ENCODE peak calls at places on chromosomes 5 and 9, in six cellular contexts. Z is WTC11, U is frontal cortex, Q is GM23248, E is RCC 7860, A is RPMI8226. L is an unnamed sample.

GRCh38 chr5:28066856-28067255 is 1028.5 kb upstream of the CDH9 start:
- DNase-seq in Z (no peak), U (no peak), Q (no peak), E (no peak), A (no peak), L (no peak)

GRCh38 chr5:73763300-73764032 is 137.5 kb downstream of the ARHGEF28 start:
- DNase-seq in Z (no peak), U (no peak), Q (peak), E (no peak), A (no peak), L (no peak)

GRCh38 chr9:106933470-106933869 is 70.5 kb downstream of the ZNF462 start:
- DNase-seq in Z (no peak), U (no peak), Q (no peak), E (no peak), A (no peak), L (no peak)

GRCh38 chr9:93094294-93095204 is 1.5 kb upstream of the CARD19 start:
- DNase-seq in Z (no peak), U (no peak), Q (no peak), E (no peak), A (peak), L (no peak)

GRCh38 chr9:18056269-18056992 is 417.5 kb upstream of the ADAMTSL1 start:
- DNase-seq in Z (no peak), U (no peak), Q (no peak), E (no peak), A (no peak), L (no peak)

GRCh38 chr5:116847960-116848359 is 273.3 kb upstream of the SEMA6A start:
- DNase-seq in Z (no peak), U (no peak), Q (no peak), E (no peak), A (no peak), L (no peak)

GRCh38 chr9:73180373-73180772 is 28.7 kb downstream of the ANXA1 start:
- DNase-seq in Z (no peak), U (no peak), Q (peak), E (no peak), A (no peak), L (peak)

GRCh38 chr9:37976714-37977477 is 73.0 kb upstream of the SLC25A51 start:
- DNase-seq in Z (no peak), U (no peak), Q (peak), E (no peak), A (no peak), L (peak)

GRCh38 chr5:140112685-140113179 is 1.2 kb upstream of the PURA start:
- DNase-seq in Z (no peak), U (no peak), Q (peak), E (no peak), A (no peak), L (no peak)

GRCh38 chr5:54603372-54603771 is 85.8 kb downstream of the SNX18 start:
- DNase-seq in Z (no peak), U (no peak), Q (peak), E (no peak), A (no peak), L (peak)

GRCh38 chr9:4937436-4937835 is 47.6 kb upstream of the JAK2 start:
- DNase-seq in Z (no peak), U (no peak), Q (no peak), E (peak), A (no peak), L (no peak)

GRCh38 chr5:5158472-5158895 is 18.4 kb downstream of the ADAMTS16 start:
- DNase-seq in Z (no peak), U (no peak), Q (peak), E (no peak), A (no peak), L (no peak)

GRCh38 chr9:126986506-126986951 is 71.9 kb downstream of the RALGPS1 start:
- DNase-seq in Z (no peak), U (no peak), Q (peak), E (peak), A (peak), L (no peak)

GRCh38 chr9:121916008-121916407 is 177.1 kb downstream of the TTLL11 start:
- DNase-seq in Z (no peak), U (no peak), Q (peak), E (no peak), A (no peak), L (no peak)

GRCh38 chr5:180026725-180027448 is 44.7 kb downstream of the RNF130 start:
- DNase-seq in Z (no peak), U (no peak), Q (no peak), E (no peak), A (no peak), L (no peak)

GRCh38 chr5:11252523-11252922 is 491.5 kb upstream of the DAP start:
- DNase-seq in Z (no peak), U (no peak), Q (no peak), E (no peak), A (no peak), L (no peak)

GRCh38 chr5:181223041-181223728 is at the start of gene TRIM41:
- DNase-seq in Z (peak), U (peak), Q (peak), E (peak), A (peak), L (peak)

GRCh38 chr9:134722120-134722701 is 80.6 kb downstream of the COL5A1 start:
- DNase-seq in Z (no peak), U (no peak), Q (no peak), E (no peak), A (peak), L (no peak)

GRCh38 chr5:59348189-59348588 is 545.3 kb downstream of the PDE4D start:
- DNase-seq in Z (no peak), U (no peak), Q (no peak), E (no peak), A (peak), L (no peak)

GRCh38 chr5:74798977-74799911 is 32.2 kb downstream of the NSA2 start:
- DNase-seq in Z (no peak), U (no peak), Q (peak), E (peak), A (no peak), L (peak)

GRCh38 chr9:12204512-12204911 is 488.7 kb upstream of the TYRP1 start:
- DNase-seq in Z (no peak), U (no peak), Q (no peak), E (no peak), A (no peak), L (no peak)

GRCh38 chr9:81771606-81772005 is 82.3 kb upstream of the TLE1 start:
- DNase-seq in Z (no peak), U (no peak), Q (peak), E (peak), A (no peak), L (peak)

GRCh38 chr5:132059696-132060500 is 557 bp upstream of the IL3 start:
- DNase-seq in Z (no peak), U (no peak), Q (no peak), E (no peak), A (no peak), L (no peak)

GRCh38 chr9:109568568-109569210 is 70.6 kb upstream of the PTPN3 start:
- DNase-seq in Z (no peak), U (no peak), Q (no peak), E (no peak), A (no peak), L (peak)

GRCh38 chr5:76790632-76791290 is 28.1 kb upstream of the F2RL1 start:
- DNase-seq in Z (no peak), U (no peak), Q (peak), E (peak), A (peak), L (peak)

GRCh38 chr9:117178596-117179111 is 236.2 kb downstream of the ASTN2 start:
- DNase-seq in Z (no peak), U (peak), Q (no peak), E (peak), A (no peak), L (no peak)

GRCh38 chr9:33125871-33126822 is 41.0 kb downstream of the B4GALT1 start:
- DNase-seq in Z (no peak), U (no peak), Q (peak), E (peak), A (no peak), L (peak)

GRCh38 chr5:57696906-57697590 is 214.4 kb upstream of the ACTBL2 start:
- DNase-seq in Z (no peak), U (no peak), Q (peak), E (no peak), A (no peak), L (no peak)

GRCh38 chr9:738209-738915 is 103.1 kb upstream of the DMRT1 start:
- DNase-seq in Z (no peak), U (no peak), Q (peak), E (peak), A (no peak), L (peak)

GRCh38 chr9:11708899-11709298 is 984.3 kb upstream of the TYRP1 start:
- DNase-seq in Z (no peak), U (no peak), Q (no peak), E (no peak), A (no peak), L (no peak)

GRCh38 chr5:131169810-131170539 is 769 bp upstream of the LYRM7 start:
- DNase-seq in Z (no peak), U (no peak), Q (peak), E (no peak), A (no peak), L (no peak)